ENCODE peak calls at places on chromosomes 3 and 15, in six cellular contexts. W is NCI-H460; J is stimulated activated CD4-positive, alpha-beta T cell treated with anti-CD3 and anti-CD28 coated beads, TNF-alpha, amount 100 ng/mL, for 4 hours; R is T-helper 1 cell; Q is HS-27A; C is EH. B is an unnamed sample.

GRCh38 chr15:62648954-62649353 is 393.6 kb upstream of the TPM1 start:
- DNase-seq in J (no peak), R (no peak), Q (no peak), W (no peak), C (peak; percentile 43), B (no peak)

GRCh38 chr3:32973982-32974381 is 22.5 kb downstream of the CCR4 start:
- DNase-seq in R (no peak), C (peak; percentile 27), Q (no peak), W (no peak), J (no peak), B (no peak)

GRCh38 chr3:158105124-158105709 is 1.0 kb downstream of the SHOX2 start:
- DNase-seq in C (peak; percentile 65), J (no peak), R (no peak), W (no peak), Q (peak; percentile 38), B (no peak)

GRCh38 chr3:81995334-81995733 is 233.9 kb upstream of the GBE1 start:
- DNase-seq in W (no peak), C (no peak), Q (no peak), R (no peak), J (no peak), B (no peak)

GRCh38 chr3:124288996-124289395 is 297.1 kb upstream of the ROPN1 start:
- DNase-seq in R (no peak), Q (no peak), C (no peak), W (no peak), J (no peak), B (no peak)

GRCh38 chr15:91214675-91215590 is 114.9 kb downstream of the SV2B start:
- DNase-seq in R (no peak), C (no peak), W (no peak), Q (no peak), J (no peak), B (no peak)

GRCh38 chr3:27907148-27907547 is 185.0 kb upstream of the EOMES start:
- DNase-seq in R (no peak), C (no peak), W (no peak), J (no peak), Q (no peak), B (no peak)

GRCh38 chr3:94739420-94739819 is 676.6 kb downstream of the NSUN3 start:
- DNase-seq in Q (no peak), W (no peak), C (no peak), J (no peak), R (no peak), B (no peak)

GRCh38 chr3:182904164-182904563 is 76.2 kb downstream of the DCUN1D1 start:
- DNase-seq in C (no peak), J (no peak), W (no peak), R (no peak), Q (no peak), B (no peak)

GRCh38 chr3:100844063-100844936 is 135.0 kb downstream of the TFG start:
- DNase-seq in C (peak; percentile 13), J (no peak), R (no peak), Q (no peak), W (no peak), B (no peak)

GRCh38 chr15:64599226-64599625 is 138.8 kb downstream of the ZNF609 start:
- DNase-seq in W (no peak), R (no peak), J (no peak), Q (no peak), C (peak; percentile 24), B (no peak)

GRCh38 chr15:35736150-35736549 is 190.2 kb upstream of the DPH6 start:
- DNase-seq in Q (no peak), W (no peak), J (no peak), R (no peak), C (no peak), B (no peak)

GRCh38 chr3:53357457-53357856 is 10.1 kb upstream of the DCP1A start:
- DNase-seq in J (no peak), C (peak; percentile 15), Q (no peak), R (no peak), W (no peak), B (no peak)

GRCh38 chr3:115436767-115437301 is 186.5 kb upstream of the GAP43 start:
- DNase-seq in R (no peak), J (no peak), C (peak; percentile 98), W (peak; percentile 67), Q (peak; percentile 97), B (no peak)

GRCh38 chr15:72796210-72796514 is 12.6 kb upstream of the ADPGK start:
- DNase-seq in Q (no peak), R (no peak), J (no peak), C (peak; percentile 21), W (no peak), B (no peak)

GRCh38 chr15:25136119-25136518 is 181.3 kb downstream of the SNRPN start:
- DNase-seq in W (no peak), Q (no peak), R (no peak), C (peak; percentile 5), J (no peak), B (no peak)

GRCh38 chr3:162390891-162391290 is 894.3 kb downstream of the OTOL1 start:
- DNase-seq in R (no peak), C (peak; percentile 90), Q (peak; percentile 78), J (no peak), W (peak; percentile 12), B (no peak)

GRCh38 chr15:58770519-58770856 is 614 bp upstream of the MINDY2 start:
- DNase-seq in C (peak; percentile 91), W (no peak), R (no peak), J (no peak), Q (peak; percentile 79), B (no peak)

GRCh38 chr3:169658311-169658931 is 5.1 kb downstream of the MECOM start:
- DNase-seq in C (no peak), Q (no peak), R (no peak), J (no peak), W (no peak), B (no peak)

GRCh38 chr15:50906954-50907865 is 1.3 kb upstream of the AP4E1 start:
- DNase-seq in W (no peak), C (no peak), Q (no peak), J (peak; percentile 58), R (peak; percentile 76), B (peak; percentile 51)

GRCh38 chr3:121916189-121916588 is 22.0 kb downstream of the SLC15A2 start:
- DNase-seq in C (no peak), R (no peak), Q (no peak), W (no peak), J (no peak), B (no peak)

GRCh38 chr3:171383206-171384018 is 76.8 kb downstream of the TNIK start:
- DNase-seq in J (no peak), C (peak; percentile 75), Q (no peak), W (no peak), R (no peak), B (no peak)

GRCh38 chr15:34855893-34856292 is 60.5 kb upstream of the ACTC1 start:
- DNase-seq in C (peak; percentile 40), R (no peak), W (no peak), J (no peak), Q (peak; percentile 34), B (no peak)

GRCh38 chr3:177452487-177452886 is 255.2 kb upstream of the TBL1XR1 start:
- DNase-seq in Q (no peak), W (no peak), J (no peak), R (no peak), C (peak; percentile 85), B (no peak)

GRCh38 chr15:79261836-79262235 is 20.7 kb upstream of the ANKRD34C start:
- DNase-seq in J (no peak), W (no peak), R (no peak), C (no peak), Q (no peak), B (no peak)

GRCh38 chr15:88209111-88209510 is 47.4 kb downstream of the NTRK3 start:
- DNase-seq in R (no peak), Q (no peak), W (no peak), C (no peak), J (no peak), B (no peak)

GRCh38 chr15:92901053-92901761 is 1.1 kb downstream of the CHD2 start:
- DNase-seq in Q (no peak), R (no peak), W (no peak), C (peak; percentile 36), J (no peak), B (no peak)

GRCh38 chr15:40441736-40442531 is 1.2 kb downstream of the BAHD1 start:
- DNase-seq in J (no peak), R (no peak), C (no peak), Q (no peak), W (no peak), B (no peak)

GRCh38 chr3:184566441-184567414 is 5.1 kb downstream of the EPHB3 start:
- DNase-seq in C (no peak), W (no peak), R (no peak), J (no peak), Q (no peak), B (no peak)

GRCh38 chr3:118501152-118501551 is 533.5 kb downstream of the IGSF11 start:
- DNase-seq in R (no peak), W (peak; percentile 21), C (no peak), J (no peak), Q (peak; percentile 38), B (no peak)

GRCh38 chr3:127037021-127037400 is 54.1 kb downstream of the PLXNA1 start:
- DNase-seq in Q (no peak), R (no peak), W (no peak), J (no peak), C (no peak), B (no peak)

GRCh38 chr15:45892182-45892581 is 257.4 kb downstream of the SQOR start:
- DNase-seq in J (no peak), W (no peak), C (peak; percentile 83), R (no peak), Q (no peak), B (no peak)